ENCODE peak calls at places on chromosomes 4 and X, in eight cellular contexts. E, U, A, N, H, B, K and C are unnamed samples.

GRCh38 chr4:124636793-124637192 is 75.7 kb downstream of the ANKRD50 start:
- DNase-seq in U (no peak), N (no peak), H (no peak), A (no peak), K (no peak), E (peak), B (no peak), C (no peak)

GRCh38 chr4:96986800-96987199 is 1146.9 kb downstream of the PDHA2 start:
- DNase-seq in U (no peak), H (no peak), N (no peak), K (no peak), A (no peak), E (no peak), B (no peak), C (no peak)

GRCh38 chr4:79053754-79054153 is 114.5 kb upstream of the PAQR3 start:
- DNase-seq in N (no peak), H (no peak), B (no peak), A (no peak), K (no peak), E (no peak), U (no peak), C (no peak)

GRCh38 chr4:168384437-168385141 is 66.0 kb upstream of the DDX60 start:
- DNase-seq in N (no peak), E (no peak), B (no peak), U (no peak), H (no peak), K (no peak), A (no peak), C (no peak)

GRCh38 chr4:3699678-3700077 is 66.5 kb upstream of the ADRA2C start:
- DNase-seq in A (no peak), H (no peak), N (no peak), E (peak), B (no peak), K (no peak), U (no peak), C (no peak)

GRCh38 chrX:130170752-130171445 is 863 bp upstream of the RAB33A start:
- DNase-seq in K (peak), H (peak), E (peak), B (peak), A (peak), N (peak), U (no peak), C (peak)

GRCh38 chrX:28787206-28787605 is 200.0 kb downstream of the IL1RAPL1 start:
- DNase-seq in K (no peak), U (no peak), E (peak), B (no peak), A (no peak), N (no peak), H (no peak), C (no peak)

GRCh38 chr4:71251266-71251665 is 87.6 kb upstream of the SLC4A4 start:
- DNase-seq in B (no peak), N (no peak), E (peak), K (no peak), A (no peak), U (no peak), H (no peak), C (no peak)

GRCh38 chrX:56826020-56826419 is 97.0 kb downstream of the NBDY start:
- DNase-seq in H (no peak), A (no peak), N (no peak), U (no peak), B (no peak), E (no peak), K (no peak), C (no peak)

GRCh38 chr4:14719053-14719452 is 283.2 kb upstream of the CPEB2 start:
- DNase-seq in A (no peak), N (no peak), E (no peak), U (no peak), K (no peak), H (no peak), B (no peak), C (no peak)

GRCh38 chr4:141860974-141861373 is 224.6 kb downstream of the IL15 start:
- DNase-seq in H (no peak), B (no peak), K (no peak), U (no peak), E (peak), N (no peak), A (no peak), C (no peak)

GRCh38 chr4:75714681-75715080 is 9.7 kb upstream of the USO1 start:
- DNase-seq in N (no peak), U (no peak), E (no peak), K (no peak), H (no peak), B (no peak), A (no peak), C (no peak)

GRCh38 chr4:48570646-48571220 is 80.7 kb downstream of the ZAR1 start:
- DNase-seq in H (no peak), E (no peak), N (no peak), B (no peak), K (no peak), U (no peak), A (no peak), C (no peak)

GRCh38 chrX:154658957-154659356 is 5.6 kb upstream of the CTAG2 start:
- DNase-seq in H (no peak), E (no peak), N (no peak), A (no peak), K (no peak), B (no peak), U (no peak), C (no peak)

GRCh38 chr4:7160439-7160838 is 31.9 kb upstream of the SORCS2 start:
- DNase-seq in N (peak), H (no peak), B (peak), E (no peak), A (no peak), U (peak), K (no peak), C (no peak)

GRCh38 chr4:99300934-99301333 is 10.1 kb upstream of the ADH1A start:
- DNase-seq in A (no peak), U (peak), B (no peak), N (no peak), K (peak), E (no peak), H (no peak), C (peak)